ENCODE peak calls at places on chromosomes 7 and 10, in seven cellular contexts. One of them, this sample, is unnamed.

GRCh38 chr7:16929146-16929762 is 47.5 kb upstream of the AGR3 start:
- DNase-seq in transverse colon: no peak
- DNase-seq in GM23248: no peak
- DNase-seq in left lung: no peak
- DNase-seq in neural progenitor cell: no peak
- DNase-seq in stomach: no peak
- DNase-seq in psoas muscle: no peak
- DNase-seq in this sample: no peak

GRCh38 chr10:11463111-11463510 is 148.3 kb downstream of the USP6NL start:
- DNase-seq in neural progenitor cell: no peak
- DNase-seq in psoas muscle: no peak
- DNase-seq in transverse colon: no peak
- DNase-seq in GM23248: no peak
- DNase-seq in left lung: no peak
- DNase-seq in stomach: no peak
- DNase-seq in this sample: no peak

GRCh38 chr7:30062587-30062986 is 34.4 kb downstream of the PLEKHA8 start:
- DNase-seq in psoas muscle: no peak
- DNase-seq in neural progenitor cell: peak; percentile 10
- DNase-seq in left lung: no peak
- DNase-seq in stomach: no peak
- DNase-seq in transverse colon: no peak
- DNase-seq in GM23248: peak; percentile 61
- DNase-seq in this sample: peak; percentile 22

GRCh38 chr10:93352638-93353383 is 129.3 kb downstream of the MYOF start:
- DNase-seq in neural progenitor cell: peak; percentile 60
- DNase-seq in GM23248: peak; percentile 56
- DNase-seq in psoas muscle: no peak
- DNase-seq in left lung: no peak
- DNase-seq in stomach: no peak
- DNase-seq in transverse colon: no peak
- DNase-seq in this sample: peak; percentile 66

GRCh38 chr7:91034459-91035368 is 229.5 kb upstream of the FZD1 start:
- DNase-seq in psoas muscle: no peak
- DNase-seq in GM23248: peak; percentile 70
- DNase-seq in neural progenitor cell: peak; percentile 66
- DNase-seq in left lung: no peak
- DNase-seq in stomach: peak; percentile 74
- DNase-seq in transverse colon: peak; percentile 57
- DNase-seq in this sample: peak; percentile 57

GRCh38 chr7:39589323-39590111 is 23.3 kb downstream of the YAE1 start:
- DNase-seq in GM23248: peak; percentile 87
- DNase-seq in neural progenitor cell: peak; percentile 44
- DNase-seq in psoas muscle: no peak
- DNase-seq in stomach: no peak
- DNase-seq in left lung: no peak
- DNase-seq in transverse colon: no peak
- DNase-seq in this sample: peak; percentile 47

GRCh38 chr10:6928531-6929080 is 348.5 kb upstream of the PRKCQ start:
- DNase-seq in neural progenitor cell: peak; percentile 72
- DNase-seq in psoas muscle: no peak
- DNase-seq in GM23248: peak; percentile 4
- DNase-seq in left lung: no peak
- DNase-seq in stomach: no peak
- DNase-seq in transverse colon: no peak
- DNase-seq in this sample: no peak

GRCh38 chr10:119201233-119201632 is 6.1 kb upstream of the GRK5 start:
- DNase-seq in GM23248: no peak
- DNase-seq in neural progenitor cell: no peak
- DNase-seq in left lung: no peak
- DNase-seq in psoas muscle: no peak
- DNase-seq in stomach: no peak
- DNase-seq in transverse colon: no peak
- DNase-seq in this sample: no peak

GRCh38 chr10:69334258-69335062 is 56.2 kb downstream of the HK1 start:
- DNase-seq in psoas muscle: no peak
- DNase-seq in stomach: no peak
- DNase-seq in GM23248: no peak
- DNase-seq in left lung: no peak
- DNase-seq in transverse colon: no peak
- DNase-seq in neural progenitor cell: no peak
- DNase-seq in this sample: no peak

GRCh38 chr7:144842377-144842851 is 6.6 kb upstream of the TPK1 start:
- DNase-seq in GM23248: no peak
- DNase-seq in stomach: peak; percentile 72
- DNase-seq in neural progenitor cell: peak; percentile 66
- DNase-seq in left lung: peak; percentile 41
- DNase-seq in psoas muscle: no peak
- DNase-seq in transverse colon: peak; percentile 81
- DNase-seq in this sample: peak; percentile 41

GRCh38 chr10:65320256-65321026 is 1605.4 kb upstream of the LRRTM3 start:
- DNase-seq in stomach: no peak
- DNase-seq in psoas muscle: no peak
- DNase-seq in left lung: no peak
- DNase-seq in transverse colon: no peak
- DNase-seq in GM23248: no peak
- DNase-seq in neural progenitor cell: no peak
- DNase-seq in this sample: no peak
- H3K4me3 ChIP-seq in stomach: no peak overlapping the region
- H3K4me3 ChIP-seq in psoas muscle: no peak overlapping the region
- H3K4me3 ChIP-seq in left lung: no peak overlapping the region
- H3K4me3 ChIP-seq in transverse colon: no peak overlapping the region
- H3K4me3 ChIP-seq in GM23248: no peak overlapping the region
- H3K4me3 ChIP-seq in neural progenitor cell: no peak overlapping the region
- H3K4me3 ChIP-seq in this sample: no peak overlapping the region

DNA sequence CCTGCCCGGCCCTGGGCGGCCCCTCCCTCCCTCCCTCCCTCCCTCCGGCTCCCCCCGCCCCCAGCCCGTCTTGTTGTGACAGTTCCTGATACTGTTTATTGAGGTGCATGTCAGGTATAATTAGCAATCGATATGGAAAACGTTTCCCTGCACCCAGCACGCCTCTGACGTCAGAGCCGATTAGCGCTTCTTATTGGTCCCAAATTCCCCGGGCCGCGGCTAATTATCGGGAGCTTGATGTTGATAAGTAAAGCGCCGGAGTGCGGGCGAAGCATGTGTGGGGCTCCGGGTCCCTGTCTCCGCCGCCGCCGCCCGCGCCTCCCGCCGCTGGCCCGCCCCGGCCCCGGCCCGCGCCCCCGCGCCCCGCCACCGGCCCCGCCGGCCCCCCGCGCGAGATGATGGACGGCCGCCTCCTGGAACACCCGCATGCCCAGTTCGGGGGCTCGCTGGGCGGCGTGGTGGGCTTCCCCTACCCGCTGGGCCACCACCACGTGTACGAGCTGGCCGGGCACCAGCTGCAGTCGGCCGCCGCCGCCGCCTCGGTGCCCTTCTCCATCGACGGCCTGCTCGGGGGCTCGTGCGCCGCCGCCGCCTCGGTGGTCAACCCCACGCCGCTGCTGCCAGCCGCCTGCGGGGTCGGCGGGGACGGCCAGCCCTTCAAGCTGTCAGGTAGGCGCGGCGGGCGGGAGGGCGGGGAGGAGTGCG is at the start of gene UNCX:
- DNase-seq in GM23248: no peak
- DNase-seq in left lung: peak; percentile 69
- DNase-seq in stomach: no peak
- DNase-seq in neural progenitor cell: peak; percentile 83
- DNase-seq in transverse colon: no peak
- DNase-seq in psoas muscle: no peak
- DNase-seq in this sample: peak; percentile 89
- H3K27me3 ChIP-seq in GM23248: peaks cover 76% of the 10 kb centered on the region
- H3K27me3 ChIP-seq in left lung: peaks cover 98% of the 10 kb centered on the region
- H3K27me3 ChIP-seq in stomach: peaks cover 100% of the 10 kb centered on the region
- H3K27me3 ChIP-seq in neural progenitor cell: peaks cover 100% of the 10 kb centered on the region
- H3K27me3 ChIP-seq in transverse colon: peaks cover 97% of the 10 kb centered on the region
- H3K27me3 ChIP-seq in psoas muscle: no peaks in the 10 kb centered on the region
- H3K27me3 ChIP-seq in this sample: peaks cover 90% of the 10 kb centered on the region

DNA sequence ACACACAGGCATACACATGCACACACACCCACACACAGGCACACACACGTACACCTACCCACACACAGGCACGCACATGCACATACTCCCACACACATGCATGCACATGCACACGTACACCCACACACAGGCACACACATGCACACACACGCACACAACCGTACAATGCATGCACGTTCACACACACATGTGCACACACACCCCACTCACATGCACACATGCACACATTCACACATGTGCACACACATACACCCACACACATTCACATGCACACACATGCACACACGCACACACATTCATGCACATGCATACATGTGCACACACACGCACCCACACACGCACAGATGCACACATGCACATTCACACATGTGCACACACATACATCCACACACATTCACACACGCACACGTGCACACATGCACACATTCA is 59.3 kb downstream of the MKI67 start:
- DNase-seq in stomach: no peak
- DNase-seq in GM23248: no peak
- DNase-seq in left lung: no peak
- DNase-seq in neural progenitor cell: no peak
- DNase-seq in psoas muscle: no peak
- DNase-seq in transverse colon: peak; percentile 3
- DNase-seq in this sample: no peak
- H3K36me3 ChIP-seq in stomach: peaks cover 69% of the 10 kb centered on the region
- H3K36me3 ChIP-seq in GM23248: no peaks in the 10 kb centered on the region
- H3K36me3 ChIP-seq in left lung: peaks cover 90% of the 10 kb centered on the region
- H3K36me3 ChIP-seq in neural progenitor cell: no peaks in the 10 kb centered on the region
- H3K36me3 ChIP-seq in psoas muscle: no peaks in the 10 kb centered on the region
- H3K36me3 ChIP-seq in transverse colon: no peaks in the 10 kb centered on the region
- H3K36me3 ChIP-seq in this sample: no peaks in the 10 kb centered on the region

GRCh38 chr10:109886788-109887155 is 36.5 kb downstream of the XPNPEP1 start:
- DNase-seq in neural progenitor cell: no peak
- DNase-seq in stomach: no peak
- DNase-seq in left lung: no peak
- DNase-seq in GM23248: no peak
- DNase-seq in transverse colon: no peak
- DNase-seq in psoas muscle: no peak
- DNase-seq in this sample: no peak
- H3K4me3 ChIP-seq in neural progenitor cell: no peak overlapping the region
- H3K4me3 ChIP-seq in stomach: no peak overlapping the region
- H3K4me3 ChIP-seq in left lung: no peak overlapping the region
- H3K4me3 ChIP-seq in GM23248: no peak overlapping the region
- H3K4me3 ChIP-seq in transverse colon: no peak overlapping the region
- H3K4me3 ChIP-seq in psoas muscle: no peak overlapping the region
- H3K4me3 ChIP-seq in this sample: no peak overlapping the region

GRCh38 chr7:155536451-155536850 is 9.9 kb downstream of the CNPY1 start:
- DNase-seq in left lung: no peak
- DNase-seq in psoas muscle: no peak
- DNase-seq in transverse colon: no peak
- DNase-seq in GM23248: no peak
- DNase-seq in neural progenitor cell: no peak
- DNase-seq in stomach: no peak
- DNase-seq in this sample: no peak

GRCh38 chr7:155533827-155534690 is 12.3 kb downstream of the CNPY1 start:
- DNase-seq in left lung: no peak
- DNase-seq in GM23248: peak; percentile 16
- DNase-seq in transverse colon: no peak
- DNase-seq in neural progenitor cell: peak; percentile 88
- DNase-seq in stomach: no peak
- DNase-seq in psoas muscle: no peak
- DNase-seq in this sample: peak; percentile 98

GRCh38 chr7:155533120-155533826 is 13.1 kb downstream of the CNPY1 start:
- DNase-seq in transverse colon: no peak
- DNase-seq in left lung: peak; percentile 71
- DNase-seq in stomach: no peak
- DNase-seq in psoas muscle: no peak
- DNase-seq in neural progenitor cell: peak; percentile 54
- DNase-seq in GM23248: peak; percentile 25
- DNase-seq in this sample: peak; percentile 82

GRCh38 chr7:155532792-155533119 is 13.6 kb downstream of the CNPY1 start:
- DNase-seq in stomach: no peak
- DNase-seq in left lung: no peak
- DNase-seq in psoas muscle: no peak
- DNase-seq in GM23248: no peak
- DNase-seq in neural progenitor cell: no peak
- DNase-seq in transverse colon: no peak
- DNase-seq in this sample: no peak

DNA sequence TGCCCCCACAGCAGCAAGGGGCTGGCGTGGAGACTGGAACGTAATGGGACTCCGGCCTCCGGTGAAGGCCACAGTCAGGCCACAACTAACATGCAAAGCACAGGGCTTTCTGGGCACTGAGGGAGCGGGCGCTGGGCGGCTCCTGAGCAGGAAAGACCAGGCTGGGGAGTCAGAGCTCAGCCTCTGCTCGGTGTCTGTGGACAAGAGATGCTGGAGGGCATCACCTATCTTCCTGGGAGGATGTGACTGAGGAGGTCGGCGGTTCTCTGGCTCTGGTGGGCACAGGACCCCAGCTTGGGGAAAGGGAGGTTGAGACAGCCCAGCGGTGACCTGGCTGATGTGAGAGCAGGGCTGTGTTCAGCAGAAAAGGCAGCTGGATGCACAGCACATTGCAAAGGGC is 11.7 kb downstream of the CNPY1 start:
- DNase-seq in neural progenitor cell: no peak
- DNase-seq in psoas muscle: no peak
- DNase-seq in transverse colon: no peak
- DNase-seq in stomach: no peak
- DNase-seq in GM23248: no peak
- DNase-seq in left lung: no peak
- DNase-seq in this sample: no peak
- H3K27me3 ChIP-seq in neural progenitor cell: peaks cover 92% of the 10 kb centered on the region
- H3K27me3 ChIP-seq in psoas muscle: no peaks in the 10 kb centered on the region
- H3K27me3 ChIP-seq in transverse colon: peaks cover 99% of the 10 kb centered on the region
- H3K27me3 ChIP-seq in stomach: peaks cover 97% of the 10 kb centered on the region
- H3K27me3 ChIP-seq in GM23248: peaks cover 55% of the 10 kb centered on the region
- H3K27me3 ChIP-seq in left lung: peaks cover 97% of the 10 kb centered on the region
- H3K27me3 ChIP-seq in this sample: peaks cover 58% of the 10 kb centered on the region

DNA sequence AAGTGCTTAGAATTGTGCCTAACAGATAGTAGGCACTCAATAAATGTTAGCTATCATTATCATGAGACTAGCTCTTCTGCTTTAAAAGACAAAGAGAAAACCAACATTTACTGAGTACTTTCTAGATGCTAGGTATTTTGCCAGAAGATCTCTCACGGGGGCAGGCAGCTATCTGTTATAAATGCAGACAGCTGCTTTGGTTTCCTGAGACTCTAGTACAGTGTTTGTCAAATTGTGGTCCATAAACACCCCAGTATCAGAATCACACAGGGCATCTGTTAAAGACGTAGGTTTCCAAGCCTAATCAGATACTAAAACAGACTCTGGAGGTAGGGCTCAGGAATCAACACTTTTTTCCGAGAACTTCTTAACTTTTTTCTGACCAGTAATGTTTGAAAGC is 13.9 kb downstream of the FAM133B start:
- DNase-seq in transverse colon: no peak
- DNase-seq in stomach: no peak
- DNase-seq in psoas muscle: no peak
- DNase-seq in GM23248: no peak
- DNase-seq in left lung: no peak
- DNase-seq in neural progenitor cell: no peak
- DNase-seq in this sample: no peak
- H3K36me3 ChIP-seq in transverse colon: peaks cover 67% of the 10 kb centered on the region
- H3K36me3 ChIP-seq in stomach: peaks cover 99% of the 10 kb centered on the region
- H3K36me3 ChIP-seq in psoas muscle: peaks cover 10% of the 10 kb centered on the region
- H3K36me3 ChIP-seq in GM23248: peaks cover 66% of the 10 kb centered on the region
- H3K36me3 ChIP-seq in left lung: peaks cover 89% of the 10 kb centered on the region
- H3K36me3 ChIP-seq in neural progenitor cell: peaks cover 58% of the 10 kb centered on the region
- H3K36me3 ChIP-seq in this sample: peaks cover 28% of the 10 kb centered on the region

DNA sequence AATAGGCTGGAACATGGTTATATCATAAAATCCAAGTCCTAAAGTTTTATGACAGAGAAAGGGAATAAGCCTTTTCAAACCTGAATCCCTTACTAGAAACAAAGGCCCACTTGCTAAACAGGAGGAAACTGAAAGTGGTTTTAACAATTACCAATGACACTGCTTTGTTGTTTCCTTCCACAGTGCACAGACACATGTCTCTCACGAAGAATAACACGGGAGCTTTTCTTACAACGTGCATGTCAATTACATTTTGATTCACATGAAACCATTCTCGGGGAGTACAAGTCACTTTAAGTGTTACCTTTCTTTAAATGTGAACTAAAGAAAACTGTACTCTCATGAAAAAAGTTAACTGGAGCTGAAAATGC is 1.4 kb downstream of the MRPS33 start:
- DNase-seq in left lung: no peak
- DNase-seq in stomach: no peak
- DNase-seq in transverse colon: no peak
- DNase-seq in GM23248: peak; percentile 18
- DNase-seq in psoas muscle: no peak
- DNase-seq in neural progenitor cell: no peak
- DNase-seq in this sample: no peak
- H3K4me3 ChIP-seq in left lung: no peak overlapping the region
- H3K4me3 ChIP-seq in stomach: no peak overlapping the region
- H3K4me3 ChIP-seq in transverse colon: no peak overlapping the region
- H3K4me3 ChIP-seq in GM23248: peak overlapping the region; percentile 82
- H3K4me3 ChIP-seq in psoas muscle: peak overlapping the region; percentile 85
- H3K4me3 ChIP-seq in neural progenitor cell: peak overlapping the region; percentile 72
- H3K4me3 ChIP-seq in this sample: no peak overlapping the region

This sample was measured in H7.